ENCODE peak calls at places on chromosomes 5 and 9, in four cellular contexts. One of them, this sample, is unnamed.

GRCh38 chr5:14983666-14984441 is 112.3 kb upstream of the ANKH start:
- DNase-seq in mesendoderm: no peak
- DNase-seq in IMR-90: no peak
- DNase-seq in H1: no peak
- DNase-seq in this sample: no peak

GRCh38 chr9:30039712-30040111 is 2344.7 kb upstream of the ACO1 start:
- DNase-seq in mesendoderm: peak; percentile 9
- DNase-seq in IMR-90: no peak
- DNase-seq in H1: no peak
- DNase-seq in this sample: no peak

GRCh38 chr9:37034320-37034937 is 361 bp upstream of the PAX5 start:
- DNase-seq in mesendoderm: peak; percentile 54
- DNase-seq in IMR-90: no peak
- DNase-seq in H1: no peak
- DNase-seq in this sample: peak; percentile 71

GRCh38 chr5:169637856-169638190 is 748 bp downstream of the DOCK2 start:
- DNase-seq in mesendoderm: peak; percentile 21
- DNase-seq in IMR-90: no peak
- DNase-seq in H1: no peak
- DNase-seq in this sample: no peak

GRCh38 chr9:27590636-27591035 is 17.4 kb upstream of the C9orf72 start:
- DNase-seq in mesendoderm: no peak
- DNase-seq in IMR-90: peak; percentile 13
- DNase-seq in H1: no peak
- DNase-seq in this sample: no peak

GRCh38 chr9:130425741-130426466 is 18.9 kb upstream of the ASS1 start:
- DNase-seq in mesendoderm: no peak
- DNase-seq in IMR-90: no peak
- DNase-seq in H1: no peak
- DNase-seq in this sample: peak; percentile 29

GRCh38 chr5:120464627-120465280 is 654 bp downstream of the PRR16 start:
- DNase-seq in mesendoderm: peak; percentile 71
- DNase-seq in IMR-90: peak; percentile 64
- DNase-seq in H1: no peak
- DNase-seq in this sample: peak; percentile 60

GRCh38 chr9:137190315-137190853 is 1.9 kb downstream of the SSNA1 start:
- DNase-seq in mesendoderm: no peak
- DNase-seq in IMR-90: no peak
- DNase-seq in H1: no peak
- DNase-seq in this sample: no peak

GRCh38 chr9:99180662-99181061 is 41.1 kb downstream of the ALG2 start:
- DNase-seq in mesendoderm: no peak
- DNase-seq in IMR-90: no peak
- DNase-seq in H1: no peak
- DNase-seq in this sample: no peak
- H3K4me1 ChIP-seq in mesendoderm: no peaks in the 10 kb centered on the region
- H3K4me1 ChIP-seq in IMR-90: peaks cover 8% of the 10 kb centered on the region
- H3K4me1 ChIP-seq in H1: no peaks in the 10 kb centered on the region
- H3K4me1 ChIP-seq in this sample: no peaks in the 10 kb centered on the region

DNA sequence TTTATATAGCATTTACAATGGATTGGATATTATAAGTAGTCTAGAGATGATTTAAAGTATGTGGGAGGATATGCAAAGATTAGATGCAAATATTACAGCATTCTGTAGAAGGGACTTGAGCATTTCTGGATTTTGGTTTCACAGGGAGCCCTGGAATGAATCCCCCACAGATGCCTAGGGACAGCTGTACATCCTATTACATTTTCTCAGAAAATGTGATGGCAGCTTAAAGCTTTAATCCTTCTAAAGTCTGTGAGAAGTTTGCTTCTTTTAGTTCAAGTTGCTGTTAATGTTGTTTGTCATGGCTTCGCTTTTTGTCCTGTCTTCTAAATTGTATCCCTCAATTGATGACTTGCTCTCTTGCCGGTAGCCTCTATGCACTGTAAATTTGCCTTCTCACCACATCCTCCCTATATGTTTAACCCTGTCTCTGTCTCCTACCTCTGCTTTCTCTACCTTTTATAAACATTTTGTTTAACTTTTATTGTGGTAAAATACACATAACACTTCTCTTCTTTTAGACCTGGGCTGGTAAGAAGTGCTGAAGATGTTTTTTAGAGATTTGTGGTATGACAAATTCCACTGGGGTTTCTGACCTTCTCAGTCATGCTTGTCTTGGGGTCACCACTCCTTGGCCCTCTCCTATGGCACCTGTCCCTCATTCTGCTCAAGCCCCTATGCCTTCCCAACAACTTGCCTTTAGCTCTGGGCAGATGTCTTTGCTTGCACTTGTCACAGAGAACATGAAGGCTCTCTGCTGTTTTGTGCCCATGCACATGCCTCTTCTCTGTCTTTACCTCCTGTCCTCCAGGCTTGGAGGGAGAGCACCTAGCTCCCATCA is 37.9 kb downstream of the LNPEP start:
- DNase-seq in mesendoderm: no peak
- DNase-seq in IMR-90: no peak
- DNase-seq in H1: no peak
- DNase-seq in this sample: no peak
- H3K56ac ChIP-seq in mesendoderm: no peak overlapping the region
- H3K56ac ChIP-seq in IMR-90: no peak overlapping the region
- H3K56ac ChIP-seq in H1: no peak overlapping the region
- H3K56ac ChIP-seq in this sample: no peak overlapping the region

GRCh38 chr9:132319421-132320110 is 35.2 kb downstream of the SETX start:
- DNase-seq in mesendoderm: peak; percentile 88
- DNase-seq in IMR-90: no peak
- DNase-seq in H1: no peak
- DNase-seq in this sample: no peak
- H3K23ac ChIP-seq in mesendoderm: no peak overlapping the region
- H3K23ac ChIP-seq in IMR-90: peak overlapping the region; percentile 2
- H3K23ac ChIP-seq in H1: no peak overlapping the region
- H3K23ac ChIP-seq in this sample: no peak overlapping the region

DNA sequence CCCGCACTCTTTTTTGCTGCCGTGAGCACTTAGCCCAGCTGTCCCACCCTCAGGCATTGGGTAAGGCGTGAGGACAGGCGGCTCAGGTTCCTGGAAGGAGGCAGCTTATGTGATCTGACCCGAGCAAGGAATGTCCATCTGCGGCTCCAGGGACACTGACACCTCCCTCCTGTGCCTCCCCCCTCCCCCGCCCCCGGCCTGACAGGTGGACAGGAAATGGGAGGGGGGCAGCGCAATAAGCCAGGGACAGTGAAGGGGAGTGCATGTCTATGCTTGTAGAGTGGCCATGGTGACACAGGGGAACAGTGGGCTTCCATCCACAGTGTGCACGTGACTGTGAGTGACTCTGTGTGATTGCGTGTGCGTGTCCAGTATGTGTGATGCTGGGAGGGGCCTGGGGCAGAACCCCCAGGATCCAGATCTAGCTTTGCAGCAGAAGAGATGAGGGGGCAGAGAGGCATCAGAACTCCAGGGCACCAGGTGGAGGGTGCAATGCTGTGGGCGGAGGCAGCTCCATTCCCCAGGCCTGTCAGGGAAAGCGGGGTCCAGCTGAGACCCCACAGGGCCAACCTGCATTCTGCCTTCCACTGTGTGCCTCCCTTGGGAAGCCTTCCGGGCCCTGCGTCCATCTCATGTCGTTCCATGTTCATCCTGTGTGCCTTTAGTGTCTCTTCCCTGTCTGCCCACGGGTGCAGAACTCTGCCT is 30.5 kb downstream of the CNTFR start:
- DNase-seq in mesendoderm: no peak
- DNase-seq in IMR-90: no peak
- DNase-seq in H1: no peak
- DNase-seq in this sample: no peak
- H3K4me1 ChIP-seq in mesendoderm: peaks cover 8% of the 10 kb centered on the region
- H3K4me1 ChIP-seq in IMR-90: peaks cover 9% of the 10 kb centered on the region
- H3K4me1 ChIP-seq in H1: peaks cover 15% of the 10 kb centered on the region
- H3K4me1 ChIP-seq in this sample: peaks cover 13% of the 10 kb centered on the region

DNA sequence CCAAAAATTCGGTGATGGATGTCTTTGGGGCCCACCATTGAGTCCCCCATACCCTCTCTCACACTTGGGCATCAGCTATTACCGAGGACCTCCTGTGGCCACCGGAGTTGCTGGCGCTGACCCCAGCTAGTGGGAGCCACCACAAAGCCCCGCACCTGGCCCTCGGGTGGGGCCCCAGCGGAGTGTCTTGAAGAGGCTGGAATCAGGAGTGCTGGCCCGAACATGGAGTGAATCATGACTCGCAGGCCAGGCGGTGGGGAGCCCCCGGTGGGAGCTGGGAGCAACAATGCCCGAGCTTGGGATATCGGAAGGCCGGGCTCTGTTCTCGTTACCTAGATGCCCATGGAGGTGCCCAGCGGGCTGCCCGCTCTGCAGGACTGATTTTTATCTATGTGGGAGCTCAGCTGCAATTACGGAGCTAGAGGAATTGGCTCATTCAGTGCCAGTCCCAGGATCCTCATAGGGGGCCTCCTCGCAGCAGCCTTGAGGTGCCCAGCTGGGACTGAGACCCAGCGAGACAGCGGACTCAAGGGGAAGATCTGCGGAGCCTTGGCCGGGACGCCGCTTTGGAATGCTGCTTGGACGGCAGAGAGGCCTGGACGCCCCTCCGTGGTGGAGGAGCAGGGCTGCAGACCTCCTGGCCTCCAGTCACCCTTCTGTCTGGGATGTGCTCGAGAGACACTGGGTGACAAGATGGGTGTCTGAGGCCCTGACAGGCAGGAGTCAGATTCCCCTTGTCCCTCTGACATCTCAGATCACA is 70.8 kb downstream of the PSMB7 start:
- DNase-seq in mesendoderm: no peak
- DNase-seq in IMR-90: no peak
- DNase-seq in H1: no peak
- DNase-seq in this sample: no peak
- H3K56ac ChIP-seq in mesendoderm: no peak overlapping the region
- H3K56ac ChIP-seq in IMR-90: no peak overlapping the region
- H3K56ac ChIP-seq in H1: no peak overlapping the region
- H3K56ac ChIP-seq in this sample: no peak overlapping the region

This sample was measured in H9.